ENCODE peak calls at places on chromosomes 12 and 14, in nine cellular contexts. I, H, S, L, Z, Y, R, N and E are unnamed samples.

GRCh38 chr14:95162641-95163040 is 5.3 kb upstream of the DICER1 start:
- DNase-seq in Z (no peak), N (no peak), S (no peak), Y (no peak), L (no peak), I (no peak), H (no peak), R (no peak), E (no peak)

GRCh38 chr12:106978035-106978800 is 8.7 kb downstream of the MTERF2 start:
- DNase-seq in S (no peak), H (no peak), I (no peak), R (peak; percentile 78), L (no peak), N (no peak), Z (peak; percentile 69), Y (no peak), E (no peak)

GRCh38 chr14:100902295-100902694 is 1.2 kb downstream of the RTL1 start:
- DNase-seq in N (no peak), S (no peak), R (no peak), I (peak; percentile 7), L (no peak), Z (no peak), H (no peak), Y (no peak), E (peak; percentile 13)

GRCh38 chr12:93361159-93361919 is 16.4 kb upstream of the NUDT4 start:
- DNase-seq in H (no peak), S (no peak), N (no peak), R (no peak), L (no peak), I (no peak), Z (no peak), Y (no peak), E (no peak)

GRCh38 chr14:104865631-104866441 is 768 bp downstream of the CEP170B start:
- DNase-seq in I (peak; percentile 8), N (no peak), H (peak; percentile 66), S (no peak), R (peak; percentile 77), Z (peak; percentile 78), L (no peak), Y (peak; percentile 65), E (peak; percentile 77)

GRCh38 chr12:109443794-109444193 is 33.3 kb downstream of the KCTD10 start:
- DNase-seq in Y (no peak), R (no peak), S (no peak), I (no peak), N (no peak), L (no peak), H (no peak), Z (no peak), E (no peak)

GRCh38 chr14:22370084-22370847 is 218.8 kb downstream of the DAD1 start:
- DNase-seq in N (no peak), L (no peak), R (no peak), Y (no peak), I (no peak), S (no peak), Z (peak; percentile 79), H (peak; percentile 56), E (no peak)

GRCh38 chr14:68766299-68767247 is 26.3 kb downstream of the ZFP36L1 start:
- DNase-seq in R (no peak), H (no peak), L (no peak), Z (no peak), N (no peak), I (no peak), S (no peak), Y (no peak), E (no peak)

GRCh38 chr14:92254786-92255185 is 68.2 kb upstream of the SLC24A4 start:
- DNase-seq in L (no peak), S (no peak), Y (peak; percentile 12), R (peak; percentile 16), Z (no peak), H (no peak), I (no peak), N (no peak), E (no peak)

GRCh38 chr14:76133103-76133502 is 18.6 kb upstream of the GPATCH2L start:
- DNase-seq in L (no peak), I (no peak), R (no peak), S (no peak), H (no peak), N (no peak), Y (peak; percentile 36), Z (no peak), E (no peak)

GRCh38 chr12:14514946-14515345 is 52.7 kb downstream of the PLBD1 start:
- DNase-seq in N (no peak), Z (no peak), L (no peak), I (no peak), S (no peak), R (no peak), Y (no peak), H (no peak), E (no peak)

GRCh38 chr12:27709932-27710591 is 570 bp upstream of the MRPS35 start:
- DNase-seq in S (no peak), N (peak; percentile 9), Z (no peak), R (peak; percentile 35), Y (peak; percentile 75), L (no peak), I (no peak), H (no peak), E (no peak)

GRCh38 chr12:51197736-51198567 is 19.9 kb downstream of the POU6F1 start:
- DNase-seq in I (no peak), N (no peak), H (no peak), R (no peak), L (no peak), Z (no peak), S (no peak), Y (no peak), E (no peak)

GRCh38 chr12:5081016-5081415 is 37.3 kb downstream of the KCNA5 start:
- DNase-seq in Y (no peak), I (no peak), N (no peak), R (no peak), S (no peak), L (no peak), Z (no peak), H (no peak), E (no peak)

GRCh38 chr12:120015313-120015712 is 26.3 kb downstream of the BICDL1 start:
- DNase-seq in H (no peak), Z (no peak), S (no peak), I (no peak), Y (no peak), R (no peak), N (peak; percentile 35), L (no peak), E (no peak)

GRCh38 chr12:2095878-2096277 is 43.1 kb downstream of the CACNA1C start:
- DNase-seq in Z (no peak), S (no peak), I (no peak), H (peak; percentile 31), L (no peak), Y (no peak), R (peak; percentile 43), N (no peak), E (no peak)
- TF ChIP-seq POLR2AphosphoS5 in Z (peak; percentile 52), S (no peak), I (no peak), H (no peak), L (no peak), Y (no peak), R (peak; percentile 98), N (no peak), E (no peak)

GRCh38 chr12:77928078-77928477 is 97.4 kb downstream of the NAV3 start:
- DNase-seq in I (no peak), S (no peak), R (no peak), Z (no peak), L (no peak), H (no peak), N (no peak), Y (no peak), E (peak; percentile 19)

GRCh38 chr12:77932216-77932615 is 101.5 kb downstream of the NAV3 start:
- DNase-seq in L (no peak), H (no peak), I (no peak), Z (no peak), Y (no peak), R (no peak), N (no peak), S (no peak), E (no peak)
- TF ChIP-seq CTCF in L (no peak), H (no peak), I (peak; percentile 58), Z (no peak), Y (no peak), R (no peak), N (peak; percentile 22), S (peak; percentile 46), E (no peak)

GRCh38 chr12:123431951-123432886 is 4.3 kb downstream of the RILPL2 start:
- DNase-seq in Z (peak; percentile 30), H (no peak), I (no peak), R (no peak), L (no peak), N (no peak), Y (peak; percentile 33), S (no peak), E (no peak)

GRCh38 chr12:123433615-123434014 is 2.9 kb downstream of the RILPL2 start:
- DNase-seq in N (no peak), Z (no peak), S (no peak), H (no peak), L (no peak), I (no peak), Y (no peak), R (no peak), E (no peak)

GRCh38 chr12:123435636-123436016 is 858 bp downstream of the RILPL2 start:
- DNase-seq in L (no peak), I (no peak), H (no peak), Y (no peak), Z (no peak), S (no peak), R (no peak), N (no peak), E (no peak)

GRCh38 chr12:123441523-123442164 is 5.2 kb upstream of the RILPL2 start:
- DNase-seq in Y (no peak), L (no peak), H (no peak), R (no peak), Z (no peak), I (no peak), S (no peak), N (peak; percentile 73), E (no peak)

DNA sequence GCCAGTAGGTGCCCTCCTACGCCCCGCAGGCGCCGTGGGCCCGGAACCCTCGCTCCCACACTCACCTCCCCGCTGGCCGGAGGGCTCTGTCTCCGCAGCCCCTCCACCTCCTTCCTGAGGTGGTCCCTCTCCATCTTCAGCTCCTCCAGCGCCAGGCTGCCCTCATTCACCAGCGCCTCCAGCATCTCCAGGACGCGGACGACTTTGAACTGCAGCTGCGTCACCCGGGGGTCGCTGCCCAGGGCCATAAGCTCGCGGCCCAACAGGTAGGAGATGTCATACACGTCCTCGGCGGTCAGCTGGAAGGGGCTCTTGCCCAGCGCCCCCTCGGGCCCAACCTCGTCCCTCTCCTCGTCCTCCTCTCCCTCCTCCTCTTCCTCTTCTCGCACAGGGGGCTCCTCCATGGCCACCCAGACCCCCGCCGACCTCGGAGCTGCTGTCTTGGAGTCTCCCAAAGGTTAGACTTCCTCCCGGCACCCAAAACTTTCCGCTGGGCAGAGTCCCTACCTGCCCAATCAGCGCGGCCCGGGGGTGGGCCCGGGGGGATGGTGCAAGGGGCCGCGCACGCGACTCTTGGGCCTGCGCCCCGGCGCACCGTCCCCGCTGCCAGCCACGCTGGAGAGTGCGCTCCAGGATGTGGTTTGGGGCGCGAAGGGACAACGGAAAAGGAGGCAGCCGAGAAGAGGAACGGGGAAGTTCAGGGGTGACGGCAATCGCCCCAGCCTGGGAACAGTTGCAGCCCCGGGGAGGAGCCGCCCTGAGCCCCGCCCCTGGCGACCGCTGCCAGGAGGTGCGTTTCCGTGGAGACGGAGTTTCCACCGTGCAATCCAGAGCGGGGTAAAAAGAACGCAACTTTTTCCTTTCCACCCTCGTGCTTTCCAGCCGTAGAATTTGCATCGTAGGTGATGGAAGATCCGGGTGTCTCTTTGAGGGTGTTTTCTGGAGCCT is at the start of gene RILPL2:
- DNase-seq in L (peak; percentile 96), R (peak; percentile 92), Z (peak; percentile 91), H (peak; percentile 89), S (no peak), N (peak; percentile 86), I (peak; percentile 47), Y (peak; percentile 77), E (peak; percentile 98)
- TF ChIP-seq POLR2A in L (peak; percentile 37), R (peak; percentile 58), Z (no peak), H (peak; percentile 48), S (no peak), N (peak; percentile 81), I (no peak), Y (no peak), E (peak; percentile 66)

GRCh38 chr12:49730050-49730449 is 11.3 kb upstream of the TMBIM6 start:
- DNase-seq in N (no peak), Y (no peak), L (no peak), I (no peak), H (no peak), R (no peak), S (no peak), Z (no peak), E (no peak)
- TF ChIP-seq POLR2AphosphoS5 in N (no peak), Y (no peak), L (no peak), I (no peak), H (no peak), R (no peak), S (no peak), Z (no peak), E (no peak)